ENCODE peak calls at places on chromosomes 5 and 9, in four cellular contexts. I is CD8-positive, alpha-beta memory T cell; K is HCT116; A is uterus. G is an unnamed sample.

GRCh38 chr9:123417289-123418051 is 61.5 kb downstream of the CRB2 start:
- DNase-seq in A (no peak), I (no peak), K (no peak), G (peak; percentile 15)

GRCh38 chr5:67133781-67134180 is 62.8 kb downstream of the CD180 start:
- DNase-seq in I (no peak), A (no peak), K (no peak), G (no peak)

GRCh38 chr9:8857330-8858249 is 1058.0 kb upstream of the DMAC1 start:
- DNase-seq in A (peak; percentile 57), K (no peak), I (no peak), G (peak; percentile 91)

GRCh38 chr9:35649431-35650340 is 1.0 kb downstream of the SIT1 start:
- DNase-seq in K (no peak), I (peak; percentile 70), A (no peak), G (peak; percentile 87)

GRCh38 chr5:33969572-33970452 is 14.7 kb downstream of the SLC45A2 start:
- DNase-seq in I (no peak), A (no peak), K (peak; percentile 6), G (no peak)

GRCh38 chr5:57503433-57503832 is 20.8 kb upstream of the ACTBL2 start:
- DNase-seq in K (no peak), A (peak; percentile 36), I (no peak), G (no peak)

GRCh38 chr5:79754865-79755555 is 65.4 kb downstream of the CMYA5 start:
- DNase-seq in I (no peak), A (no peak), K (no peak), G (no peak)

GRCh38 chr5:149878371-149878770 is 66.2 kb downstream of the PDE6A start:
- DNase-seq in I (no peak), A (no peak), K (no peak), G (no peak)

GRCh38 chr9:129324808-129325491 is 146.9 kb upstream of the IER5L start:
- DNase-seq in A (no peak), I (no peak), K (no peak), G (peak; percentile 32)
- H3K4me1 ChIP-seq in A (peaks cover 3% of the 10 kb centered on the region), I (peaks cover 29% of the 10 kb centered on the region), K (no peaks in the 10 kb centered on the region), G (no peaks in the 10 kb centered on the region)

GRCh38 chr5:132807163-132807838 is 5.8 kb upstream of the SOWAHA start:
- DNase-seq in I (no peak), K (peak; percentile 57), A (no peak), G (no peak)

GRCh38 chr5:132797651-132798050 is 15.5 kb upstream of the SOWAHA start:
- DNase-seq in A (no peak), K (no peak), I (no peak), G (no peak)

GRCh38 chr5:132800545-132800944 is 12.6 kb upstream of the SOWAHA start:
- DNase-seq in I (no peak), K (no peak), A (no peak), G (no peak)

GRCh38 chr5:132799392-132799791 is 13.7 kb upstream of the SOWAHA start:
- DNase-seq in K (no peak), A (no peak), I (no peak), G (no peak)

DNA sequence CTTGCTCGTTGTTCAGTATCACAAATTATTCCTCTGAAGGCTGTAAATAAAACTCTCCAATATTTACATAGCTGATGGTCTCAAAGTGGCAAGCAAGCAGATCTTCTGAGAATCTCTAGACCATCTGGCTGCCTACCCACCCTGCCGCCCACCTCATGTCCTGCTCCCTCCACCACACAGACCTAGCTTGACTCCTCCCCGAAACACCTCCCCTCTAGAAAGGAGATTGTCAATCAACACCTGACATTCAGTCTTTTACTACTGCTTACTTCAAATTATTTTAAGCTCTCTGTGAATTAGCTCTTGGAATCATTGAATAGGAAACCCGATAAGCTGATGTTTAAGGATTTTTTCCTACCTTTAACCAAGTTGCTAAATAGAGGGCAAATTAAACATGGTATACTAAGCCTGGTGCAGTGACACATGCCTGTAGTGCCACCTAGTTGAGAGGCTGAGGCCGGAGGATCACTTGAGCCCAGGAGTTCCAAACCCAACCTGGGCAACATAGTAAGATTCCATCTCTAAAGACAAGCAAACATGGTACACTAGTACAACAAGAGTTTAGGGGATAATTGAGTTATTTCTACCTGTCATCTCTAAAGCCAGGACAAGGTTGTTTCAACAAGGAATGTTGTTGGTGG is 10.9 kb upstream of the SOWAHA start:
- DNase-seq in A (no peak), I (no peak), K (no peak), G (no peak)
- H3K4me1 ChIP-seq in A (no peaks in the 10 kb centered on the region), I (no peaks in the 10 kb centered on the region), K (peaks cover 2% of the 10 kb centered on the region), G (no peaks in the 10 kb centered on the region)

GRCh38 chr9:134738869-134739659 is 97.5 kb downstream of the COL5A1 start:
- DNase-seq in I (no peak), K (peak; percentile 12), A (peak; percentile 80), G (peak; percentile 92)

GRCh38 chr9:134735441-134736175 is 94.0 kb downstream of the COL5A1 start:
- DNase-seq in A (peak; percentile 70), I (no peak), K (no peak), G (peak; percentile 66)

GRCh38 chr9:134737842-134738580 is 96.4 kb downstream of the COL5A1 start:
- DNase-seq in K (no peak), I (no peak), A (no peak), G (no peak)

GRCh38 chr9:134734270-134734669 is 92.7 kb downstream of the COL5A1 start:
- DNase-seq in A (peak; percentile 74), I (no peak), K (no peak), G (no peak)

DNA sequence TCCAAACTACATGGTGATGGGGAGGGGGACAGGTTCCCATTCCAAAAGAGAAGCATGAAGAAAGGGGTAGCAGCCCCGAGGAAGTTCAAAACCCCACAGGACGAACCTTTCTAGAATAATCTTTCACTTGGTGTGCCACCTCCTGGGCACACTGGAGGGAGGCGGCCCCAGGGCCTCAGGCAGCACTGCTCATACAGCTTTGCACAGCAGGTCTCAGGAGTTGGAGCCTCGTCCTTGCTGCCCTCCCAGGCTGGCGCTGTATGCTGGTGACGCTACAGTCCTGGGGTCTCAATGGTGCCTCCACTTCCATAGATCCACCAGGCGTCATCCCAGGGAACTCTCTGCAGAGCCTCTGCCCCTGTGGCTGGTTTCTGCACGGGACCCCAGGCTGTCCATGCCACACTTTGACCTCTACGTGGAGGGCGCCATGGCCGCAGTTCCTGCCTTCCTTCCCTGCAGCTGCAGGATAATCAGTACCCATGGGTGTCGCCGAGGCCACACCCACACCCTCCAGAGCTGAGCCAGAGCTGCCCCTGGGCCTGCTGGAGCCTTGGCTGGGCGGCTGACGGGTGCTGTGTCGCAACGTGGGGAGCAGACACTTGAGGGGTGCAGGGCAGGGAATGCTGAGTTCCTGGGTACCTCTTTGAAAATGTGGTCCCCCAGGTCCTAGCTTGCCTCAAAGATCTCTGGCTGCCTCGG is 95.3 kb downstream of the COL5A1 start:
- DNase-seq in A (no peak), I (no peak), K (no peak), G (no peak)
- H3K4me1 ChIP-seq in A (no peaks in the 10 kb centered on the region), I (no peaks in the 10 kb centered on the region), K (peaks cover 4% of the 10 kb centered on the region), G (no peaks in the 10 kb centered on the region)

GRCh38 chr5:100899675-100900074 is 3.4 kb downstream of the ST8SIA4 start:
- DNase-seq in I (no peak), K (no peak), A (no peak), G (no peak)

GRCh38 chr5:100900142-100900795 is 2.8 kb downstream of the ST8SIA4 start:
- DNase-seq in I (no peak), A (peak; percentile 21), K (no peak), G (peak; percentile 52)

GRCh38 chr5:100900796-100901731 is 2.0 kb downstream of the ST8SIA4 start:
- DNase-seq in K (no peak), I (peak; percentile 95), A (peak; percentile 34), G (peak; percentile 87)

GRCh38 chr5:100898504-100899346 is 4.4 kb downstream of the ST8SIA4 start:
- DNase-seq in K (no peak), A (no peak), I (no peak), G (no peak)

GRCh38 chr5:100896054-100896453 is 7.0 kb downstream of the ST8SIA4 start:
- DNase-seq in A (no peak), K (no peak), I (no peak), G (no peak)
- H3K4me1 ChIP-seq in A (no peaks in the 10 kb centered on the region), K (no peaks in the 10 kb centered on the region), I (peaks cover 51% of the 10 kb centered on the region), G (no peaks in the 10 kb centered on the region)

GRCh38 chr5:178232124-178232919 is at the start of gene PHYKPL:
- DNase-seq in I (peak; percentile 79), K (peak; percentile 44), A (peak; percentile 63), G (peak; percentile 92)
- H3K4me1 ChIP-seq in I (peaks cover 57% of the 10 kb centered on the region), K (peaks cover 13% of the 10 kb centered on the region), A (no peaks in the 10 kb centered on the region), G (peaks cover 2% of the 10 kb centered on the region)

GRCh38 chr9:94078086-94078485 is 6.2 kb upstream of the PTPDC1 start:
- DNase-seq in A (no peak), I (no peak), K (no peak), G (no peak)
- H3K4me1 ChIP-seq in A (no peaks in the 10 kb centered on the region), I (no peaks in the 10 kb centered on the region), K (no peaks in the 10 kb centered on the region), G (no peaks in the 10 kb centered on the region)

GRCh38 chr9:137030528-137030927 is 1.4 kb downstream of the FUT7 start:
- DNase-seq in I (peak; percentile 64), A (no peak), K (no peak), G (no peak)
- H3K4me1 ChIP-seq in I (peaks cover 67% of the 10 kb centered on the region), A (no peaks in the 10 kb centered on the region), K (peaks cover 34% of the 10 kb centered on the region), G (no peaks in the 10 kb centered on the region)